ENCODE peak calls at places on chromosome 13, in nine cellular contexts. O is cardiac fibroblast, G is lung, I is RWPE1, R is NCI-H1048, T is ACHN, N is T-helper 9 cell, F is kidney epithelial cell, Q is lower leg skin. S is an unnamed sample.

GRCh38 chr13:30376426-30377311 is 45.6 kb upstream of the UBE2L5 start:
- DNase-seq in Q (peak; percentile 81), I (no peak), F (no peak), T (no peak), G (peak; percentile 74), N (peak; percentile 49), R (no peak), O (no peak), S (peak; percentile 55)

GRCh38 chr13:46654956-46655726 is 102.2 kb downstream of the LRCH1 start:
- DNase-seq in I (no peak), N (no peak), G (no peak), F (no peak), T (no peak), Q (no peak), O (peak; percentile 59), R (no peak), S (no peak)

GRCh38 chr13:41546372-41547252 is 89.3 kb downstream of the RGCC start:
- DNase-seq in T (peak; percentile 51), R (no peak), G (no peak), Q (no peak), I (peak; percentile 55), F (peak; percentile 71), N (no peak), O (peak; percentile 74), S (no peak)

GRCh38 chr13:83065136-83065535 is 817.1 kb downstream of the SLITRK1 start:
- DNase-seq in R (no peak), Q (peak; percentile 90), F (no peak), T (peak; percentile 41), G (peak; percentile 33), I (peak; percentile 0), N (no peak), O (peak; percentile 34), S (no peak)

GRCh38 chr13:89857502-89857901 is 1490.0 kb upstream of the MIR17HG start:
- DNase-seq in N (no peak), R (no peak), T (no peak), I (no peak), Q (no peak), F (no peak), O (no peak), G (no peak), S (no peak)

GRCh38 chr13:114004416-114005205 is 30.7 kb upstream of the C13orf46 start:
- DNase-seq in T (no peak), Q (peak; percentile 83), G (no peak), F (no peak), R (no peak), O (peak; percentile 87), I (no peak), N (no peak), S (no peak)

GRCh38 chr13:25249001-25249543 is 38.2 kb downstream of the MTMR6 start:
- DNase-seq in Q (no peak), F (peak; percentile 23), I (no peak), R (no peak), G (no peak), N (no peak), O (peak; percentile 56), T (peak; percentile 57), S (no peak)

GRCh38 chr13:66994097-66994496 is 236.0 kb downstream of the PCDH9 start:
- DNase-seq in F (peak; percentile 35), O (peak; percentile 83), N (no peak), Q (peak; percentile 88), T (peak; percentile 86), R (no peak), G (peak; percentile 66), I (peak; percentile 18), S (no peak)

GRCh38 chr13:99980201-99981114 is 1.1 kb upstream of the ZIC2 start:
- DNase-seq in N (no peak), I (peak; percentile 53), F (no peak), Q (no peak), R (peak; percentile 20), T (peak; percentile 81), G (no peak), O (peak; percentile 57), S (peak; percentile 25)

GRCh38 chr13:50783066-50783465 is 60.4 kb downstream of the DLEU7 start:
- DNase-seq in G (no peak), F (no peak), R (no peak), I (no peak), Q (no peak), T (no peak), N (no peak), O (no peak), S (no peak)

GRCh38 chr13:36157475-36157874 is 26.3 kb upstream of the DCLK1 start:
- DNase-seq in T (no peak), I (no peak), N (no peak), F (no peak), Q (no peak), G (no peak), R (no peak), O (no peak), S (no peak)

GRCh38 chr13:73369095-73369494 is 310.3 kb downstream of the KLF5 start:
- DNase-seq in F (no peak), I (peak; percentile 13), N (no peak), O (no peak), R (no peak), T (no peak), G (no peak), Q (no peak), S (no peak)

GRCh38 chr13:30577381-30577780 is 40.3 kb upstream of the USPL1 start:
- DNase-seq in F (peak; percentile 76), I (peak; percentile 64), N (peak; percentile 19), R (no peak), Q (no peak), G (no peak), O (peak; percentile 93), T (peak; percentile 87), S (peak; percentile 21)

GRCh38 chr13:48775804-48776203 is 122.1 kb downstream of the CYSLTR2 start:
- DNase-seq in T (peak; percentile 6), F (peak; percentile 73), O (peak; percentile 87), G (no peak), Q (no peak), N (no peak), R (no peak), I (no peak), S (no peak)

GRCh38 chr13:35978607-35979316 is 152.4 kb downstream of the DCLK1 start:
- DNase-seq in I (peak; percentile 46), T (peak; percentile 62), R (no peak), G (peak; percentile 46), N (no peak), O (peak; percentile 88), Q (no peak), F (no peak), S (no peak)

GRCh38 chr13:80069374-80069773 is 271.6 kb downstream of the SPRY2 start:
- DNase-seq in N (no peak), G (no peak), F (no peak), R (no peak), O (no peak), Q (no peak), I (no peak), T (no peak), S (no peak)

GRCh38 chr13:109287553-109287952 is 498.8 kb downstream of the IRS2 start:
- DNase-seq in Q (no peak), F (no peak), I (no peak), O (no peak), T (no peak), N (no peak), R (no peak), G (no peak), S (no peak)

GRCh38 chr13:110017379-110017778 is 231.0 kb upstream of the IRS2 start:
- DNase-seq in R (no peak), Q (no peak), G (no peak), T (peak; percentile 94), N (no peak), I (peak; percentile 95), F (peak; percentile 89), O (peak; percentile 88), S (no peak)

GRCh38 chr13:19061278-19061677 is 120.3 kb downstream of the TUBA3C start:
- DNase-seq in T (no peak), I (no peak), O (no peak), G (peak; percentile 22), R (no peak), F (no peak), N (no peak), Q (peak; percentile 74), S (no peak)

GRCh38 chr13:100646030-100646673 is 28.4 kb downstream of the TMTC4 start:
- DNase-seq in T (peak; percentile 36), F (no peak), R (no peak), Q (no peak), N (no peak), G (no peak), I (peak; percentile 2), O (peak; percentile 49), S (no peak)

GRCh38 chr13:41691276-41691675 is 233.9 kb downstream of the RGCC start:
- DNase-seq in R (no peak), F (no peak), G (no peak), O (peak; percentile 70), T (no peak), I (no peak), Q (no peak), N (no peak), S (no peak)

GRCh38 chr13:112733112-112733511 is 43.3 kb downstream of the ATP11A start:
- DNase-seq in F (no peak), N (no peak), O (no peak), T (no peak), R (no peak), I (no peak), G (no peak), Q (no peak), S (no peak)

GRCh38 chr13:99380921-99381645 is 73.9 kb upstream of the GPR183 start:
- DNase-seq in Q (no peak), F (no peak), G (no peak), I (no peak), N (peak; percentile 31), T (no peak), O (no peak), R (no peak), S (no peak)

GRCh38 chr13:49791214-49791752 is 1.2 kb downstream of the KPNA3 start:
- DNase-seq in R (no peak), N (no peak), I (no peak), G (no peak), T (peak; percentile 31), F (no peak), Q (no peak), O (peak; percentile 41), S (no peak)

GRCh38 chr13:91216928-91217700 is 130.4 kb upstream of the MIR17HG start:
- DNase-seq in N (no peak), O (no peak), Q (no peak), G (no peak), T (no peak), F (no peak), R (no peak), I (no peak), S (no peak)

GRCh38 chr13:24911135-24911524 is 147.2 kb downstream of the RNF17 start:
- DNase-seq in T (peak; percentile 24), O (peak; percentile 75), Q (no peak), I (peak; percentile 17), G (no peak), F (peak; percentile 9), R (no peak), N (no peak), S (no peak)

GRCh38 chr13:45510671-45511070 is 45.9 kb downstream of the COG3 start:
- DNase-seq in R (no peak), F (no peak), O (no peak), G (no peak), Q (no peak), T (no peak), N (no peak), I (no peak), S (no peak)

GRCh38 chr13:30333601-30334000 is 26.2 kb upstream of the KATNAL1 start:
- DNase-seq in G (no peak), I (no peak), F (no peak), R (no peak), T (no peak), O (no peak), Q (no peak), N (no peak), S (no peak)

GRCh38 chr13:32323912-32324311 is 8.6 kb downstream of the BRCA2 start:
- DNase-seq in N (no peak), F (no peak), T (peak; percentile 29), Q (no peak), O (peak; percentile 86), G (no peak), I (peak; percentile 50), R (no peak), S (no peak)

GRCh38 chr13:36882829-36883390 is 37.1 kb downstream of the SMAD9 start:
- DNase-seq in G (no peak), T (no peak), I (no peak), O (no peak), Q (no peak), N (no peak), F (no peak), R (no peak), S (no peak)

GRCh38 chr13:113552079-113552478 is 32.5 kb upstream of the TFDP1 start:
- DNase-seq in O (no peak), R (no peak), I (no peak), G (peak; percentile 13), T (no peak), Q (peak; percentile 63), F (no peak), N (no peak), S (no peak)